ENCODE peak calls at places on chromosome 3, in five cellular contexts. R is retina; K is stimulated activated CD4-positive, alpha-beta T cell treated with anti-CD3 and anti-CD28 coated beads, Interleukin-4, amount 100 ng/mL, for 48 hours; E is stimulated activated CD8-positive, alpha-beta memory T cell treated with anti-CD3 and anti-CD28 coated beads, Interleukin-7, amount 100 ng/mL, for 1 hour; N is HAP-1. Q is an unnamed sample.

GRCh38 chr3:145639207-145639606 is 521.8 kb downstream of the PLOD2 start:
- DNase-seq in R (no peak), K (no peak), E (no peak), N (no peak), Q (no peak)

GRCh38 chr3:55629432-55629831 is 142.3 kb upstream of the WNT5A start:
- DNase-seq in R (no peak), K (no peak), E (no peak), N (no peak), Q (no peak)

GRCh38 chr3:25156526-25157075 is 271.5 kb upstream of the RARB start:
- DNase-seq in R (peak), K (no peak), E (no peak), N (no peak), Q (no peak)

GRCh38 chr3:32443471-32443870 is 51.8 kb downstream of the CMTM7 start:
- DNase-seq in R (no peak), K (no peak), E (no peak), N (no peak), Q (no peak)

GRCh38 chr3:186596568-186597287 is 16.1 kb upstream of the AHSG start:
- DNase-seq in R (no peak), K (no peak), E (no peak), N (no peak), Q (no peak)

GRCh38 chr3:169146112-169146665 is 517.3 kb downstream of the MECOM start:
- DNase-seq in R (peak), K (no peak), E (no peak), N (peak), Q (peak)

GRCh38 chr3:101900316-101900715 is 51.0 kb downstream of the NFKBIZ start:
- DNase-seq in R (no peak), K (no peak), E (no peak), N (no peak), Q (no peak)

GRCh38 chr3:190012784-190013183 is 107.9 kb downstream of the P3H2 start:
- DNase-seq in R (no peak), K (no peak), E (no peak), N (no peak), Q (no peak)

GRCh38 chr3:48688737-48689075 is 3.0 kb upstream of the NCKIPSD start:
- DNase-seq in R (no peak), K (no peak), E (no peak), N (no peak), Q (no peak)

GRCh38 chr3:134613006-134613520 is 37.8 kb downstream of the KY start:
- DNase-seq in R (no peak), K (no peak), E (no peak), N (no peak), Q (no peak)

GRCh38 chr3:128383316-128384235 is 83.1 kb downstream of the DNAJB8 start:
- DNase-seq in R (no peak), K (peak), E (peak), N (no peak), Q (peak)

GRCh38 chr3:189325454-189325853 is 153.7 kb downstream of the TPRG1 start:
- DNase-seq in R (no peak), K (no peak), E (no peak), N (no peak), Q (no peak)

GRCh38 chr3:189570916-189571315 is 60.3 kb upstream of the TP63 start:
- DNase-seq in R (no peak), K (no peak), E (no peak), N (no peak), Q (no peak)

GRCh38 chr3:108524547-108524946 is 14.2 kb upstream of the MYH15 start:
- DNase-seq in R (no peak), K (no peak), E (no peak), N (peak), Q (no peak)

GRCh38 chr3:73056365-73057150 is 4.9 kb upstream of the EBLN2 start:
- DNase-seq in R (no peak), K (no peak), E (no peak), N (peak), Q (no peak)

GRCh38 chr3:101687142-101687931 is 819 bp upstream of the RPL24 start:
- DNase-seq in R (peak), K (no peak), E (no peak), N (no peak), Q (no peak)

GRCh38 chr3:175585898-175586297 is 726.8 kb downstream of the NAALADL2 start:
- DNase-seq in R (no peak), K (no peak), E (no peak), N (no peak), Q (no peak)

Q was measured in activated CD4-positive, alpha-beta memory T cell treated with anti-CD3 and anti-CD28 coated beads for 36 hours.